ENCODE peak calls at places on chromosome 9, in eight cellular contexts. Q, F, L, A, S, E, U and J are unnamed samples.

GRCh38 chr9:20649381-20649780 is 27.1 kb upstream of the MLLT3 start:
- DNase-seq in E (no peak), Q (no peak), S (no peak), L (no peak), U (no peak), F (no peak), A (no peak), J (no peak)

GRCh38 chr9:106697799-106698591 is 165.0 kb upstream of the ZNF462 start:
- DNase-seq in A (no peak), F (peak), U (peak), Q (peak), E (peak), L (no peak), S (no peak), J (no peak)

GRCh38 chr9:72703574-72703973 is 182.2 kb downstream of the TMC1 start:
- DNase-seq in A (no peak), L (no peak), Q (no peak), F (no peak), E (peak), U (no peak), S (no peak), J (no peak)

GRCh38 chr9:16154570-16155078 is 601.8 kb downstream of the CCDC171 start:
- DNase-seq in U (peak), L (peak), E (peak), A (peak), F (peak), S (no peak), Q (peak), J (no peak)

GRCh38 chr9:83023151-83023550 is 39.8 kb downstream of the RASEF start:
- DNase-seq in S (no peak), F (no peak), U (no peak), Q (no peak), L (no peak), A (no peak), E (no peak), J (no peak)

GRCh38 chr9:15936316-15936869 is 383.6 kb downstream of the CCDC171 start:
- DNase-seq in S (no peak), F (no peak), Q (no peak), A (no peak), E (peak), L (no peak), U (peak), J (no peak)

GRCh38 chr9:131826966-131827525 is 87.2 kb upstream of the RAPGEF1 start:
- DNase-seq in E (no peak), Q (no peak), L (no peak), A (no peak), U (peak), F (no peak), S (no peak), J (no peak)

GRCh38 chr9:12695474-12695873 is 2.3 kb downstream of the TYRP1 start:
- DNase-seq in U (no peak), Q (no peak), E (no peak), F (no peak), S (no peak), A (no peak), L (no peak), J (no peak)

GRCh38 chr9:97307091-97307490 is 368 bp upstream of the CCDC180 start:
- DNase-seq in F (peak), L (no peak), S (no peak), A (no peak), E (peak), U (peak), Q (no peak), J (no peak)

GRCh38 chr9:121026260-121026691 is 23.8 kb downstream of the C5 start:
- DNase-seq in L (no peak), U (no peak), F (no peak), E (peak), S (no peak), Q (no peak), A (no peak), J (no peak)

GRCh38 chr9:110370316-110370715 is 32.7 kb upstream of the TXNDC8 start:
- DNase-seq in Q (no peak), F (no peak), A (no peak), S (no peak), U (no peak), L (no peak), E (peak), J (no peak)

GRCh38 chr9:138112090-138112748 is 234.6 kb downstream of the CACNA1B start:
- DNase-seq in Q (no peak), U (peak), S (no peak), A (no peak), E (no peak), L (no peak), F (no peak), J (no peak)

GRCh38 chr9:23826120-23826629 is at the start of gene ELAVL2:
- DNase-seq in S (no peak), U (peak), Q (peak), F (peak), L (no peak), E (peak), A (peak), J (peak)

GRCh38 chr9:12916037-12916436 is 141.2 kb downstream of the LURAP1L start:
- DNase-seq in E (peak), A (no peak), F (no peak), U (no peak), L (no peak), S (no peak), Q (no peak), J (no peak)

GRCh38 chr9:107274953-107275422 is 8.1 kb upstream of the RAD23B start:
- DNase-seq in E (peak), S (no peak), U (no peak), Q (no peak), L (no peak), F (no peak), A (no peak), J (no peak)

GRCh38 chr9:135468866-135469521 is 10.6 kb upstream of the PPP1R26 start:
- DNase-seq in L (no peak), F (peak), E (no peak), Q (peak), U (no peak), A (peak), S (no peak), J (peak)

GRCh38 chr9:134290603-134291451 is 35.4 kb upstream of the RXRA start:
- DNase-seq in S (no peak), E (no peak), F (no peak), U (peak), L (no peak), A (no peak), Q (no peak), J (no peak)